ENCODE peak calls at places on chromosomes 2 and 18, in four cellular contexts. W, Z, J and Y are unnamed samples.

GRCh38 chr18:27075828-27076227 is 109.3 kb downstream of the CHST9 start:
- DNase-seq in J (no peak), W (no peak), Z (no peak), Y (no peak)

GRCh38 chr2:59570818-59571217 is 982.6 kb downstream of the BCL11A start:
- DNase-seq in J (no peak), Z (no peak), W (no peak), Y (no peak)

GRCh38 chr18:73220639-73221038 is 352.9 kb upstream of the NETO1 start:
- DNase-seq in Z (no peak), W (no peak), J (no peak), Y (no peak)

GRCh38 chr18:8610442-8610801 is 1.2 kb downstream of the RAB12 start:
- DNase-seq in Z (peak; percentile 19), W (no peak), J (no peak), Y (no peak)

GRCh38 chr18:10381951-10382350 is 72.5 kb upstream of the APCDD1 start:
- DNase-seq in Z (peak; percentile 66), J (no peak), W (no peak), Y (no peak)

GRCh38 chr18:67932261-67932660 is 415.7 kb upstream of the DSEL start:
- DNase-seq in Z (no peak), W (no peak), J (no peak), Y (no peak)

GRCh38 chr2:168024459-168024858 is 222.9 kb downstream of the STK39 start:
- DNase-seq in J (no peak), Z (no peak), W (no peak), Y (no peak)

GRCh38 chr2:193824474-193824873 is 1629.7 kb upstream of the TMEFF2 start:
- DNase-seq in Z (no peak), W (no peak), J (no peak), Y (no peak)

GRCh38 chr2:133415210-133415876 is 152.9 kb downstream of the NCKAP5 start:
- DNase-seq in W (no peak), Z (no peak), J (no peak), Y (no peak)

GRCh38 chr2:233996436-233996835 is 54.1 kb upstream of the SPP2 start:
- DNase-seq in W (no peak), J (no peak), Z (peak; percentile 45), Y (no peak)

GRCh38 chr2:238239552-238239871 is 326 bp downstream of the HES6 start:
- DNase-seq in J (no peak), Z (no peak), W (no peak), Y (no peak)
- TF ChIP-seq MAFK in J (no peak), Z (no peak), W (no peak), Y (no peak)

DNA sequence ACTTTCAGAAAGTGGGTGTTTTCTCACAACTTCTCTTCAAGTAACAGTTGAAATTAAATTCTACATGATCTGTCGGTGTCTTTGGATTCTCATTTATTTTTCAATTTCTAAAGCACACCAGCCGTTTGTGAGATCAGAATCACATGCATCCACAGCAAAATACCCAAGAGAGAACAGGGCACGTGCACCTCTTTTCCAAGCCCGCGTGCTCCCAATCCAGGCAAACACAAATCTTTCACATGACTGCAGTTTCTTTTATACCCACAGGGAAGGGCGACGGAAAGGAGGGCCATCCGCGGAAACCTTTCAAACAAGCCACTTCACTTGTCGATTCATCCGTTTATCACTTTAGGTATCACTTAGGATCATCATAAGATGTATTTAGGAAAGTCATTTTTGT is 13.0 kb upstream of the DAPL1 start:
- DNase-seq in Z (no peak), J (no peak), W (no peak), Y (no peak)
- H2AFZ ChIP-seq in Z (no peak overlapping the region), J (no peak overlapping the region), W (no peak overlapping the region), Y (no peak overlapping the region)

DNA sequence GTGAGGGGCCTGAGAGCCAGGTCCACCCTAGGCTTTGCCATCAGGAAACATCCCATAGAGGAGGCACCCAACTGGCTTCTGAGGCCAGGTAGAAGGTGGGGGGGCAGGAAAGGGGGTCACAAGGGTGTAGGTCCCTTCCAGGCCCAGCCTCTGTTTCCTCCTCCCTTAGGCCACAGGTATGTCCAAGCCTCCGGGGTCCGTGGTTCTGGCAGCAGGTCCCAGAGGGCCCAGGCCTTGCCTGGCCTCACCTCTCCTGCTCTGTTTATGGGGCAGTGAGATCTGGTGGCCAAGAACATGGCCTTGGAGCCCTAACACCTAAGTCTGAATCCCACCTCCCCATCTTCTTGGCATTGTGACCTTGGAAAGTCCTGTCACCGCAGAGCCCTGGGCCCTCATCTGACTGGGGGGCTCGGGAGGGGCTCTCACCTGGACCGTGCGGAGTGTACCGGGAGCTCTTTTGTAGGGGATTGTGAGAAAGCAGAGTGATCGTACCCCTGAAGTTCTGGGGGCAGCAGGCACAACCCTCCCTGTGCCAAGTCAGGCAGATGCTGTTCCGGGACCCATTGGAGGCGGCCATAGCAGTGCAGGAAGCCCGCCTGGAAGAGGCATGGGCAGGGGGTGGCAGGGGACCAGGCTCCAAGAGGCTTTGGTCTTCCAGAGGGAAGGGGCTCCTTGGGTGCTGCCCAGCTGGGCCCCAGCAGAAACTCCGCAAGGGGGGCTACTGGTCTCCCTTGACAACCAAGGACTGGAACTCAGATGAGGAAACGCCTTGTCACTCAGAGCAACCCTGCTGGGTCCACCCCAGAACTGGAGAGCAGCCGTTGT is 21.4 kb upstream of the GPR17 start:
- DNase-seq in W (no peak), Z (no peak), J (no peak), Y (no peak)
- TF ChIP-seq MAFK in W (no peak), Z (no peak), J (no peak), Y (no peak)

DNA sequence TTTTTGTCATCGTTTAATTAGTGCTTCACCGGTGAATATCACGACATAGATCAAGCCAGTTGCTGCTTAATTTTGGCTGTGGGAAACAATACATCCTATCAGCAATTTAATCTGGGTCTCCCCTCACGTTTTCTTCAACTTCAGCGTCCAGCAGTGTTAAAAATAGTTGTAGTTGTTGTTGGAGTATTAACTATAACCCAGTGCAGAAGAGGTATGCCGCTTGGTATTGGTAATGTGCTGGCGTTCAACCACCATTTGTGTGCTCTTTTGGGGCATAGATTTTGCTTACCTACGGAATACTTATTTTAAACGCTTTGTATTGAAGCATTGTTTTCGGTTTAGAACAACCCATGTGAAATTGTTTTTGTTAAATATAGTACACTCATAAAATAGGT is 776 bp downstream of the ACVR2A start:
- DNase-seq in J (peak; percentile 13), W (no peak), Z (peak; percentile 12), Y (no peak)
- H2AFZ ChIP-seq in J (no peak overlapping the region), W (peak overlapping the region; percentile 48), Z (peak overlapping the region; percentile 62), Y (no peak overlapping the region)

GRCh38 chr18:42617086-42617725 is 498.3 kb downstream of the RIT2 start:
- DNase-seq in W (no peak), Z (no peak), J (no peak), Y (no peak)

GRCh38 chr18:42611134-42611533 is 504.4 kb downstream of the RIT2 start:
- DNase-seq in W (no peak), Z (no peak), J (no peak), Y (no peak)

GRCh38 chr18:42619771-42620170 is 495.7 kb downstream of the RIT2 start:
- DNase-seq in J (no peak), W (no peak), Z (no peak), Y (no peak)

GRCh38 chr18:42620585-42620984 is 494.9 kb downstream of the RIT2 start:
- DNase-seq in J (no peak), W (no peak), Z (no peak), Y (no peak)

GRCh38 chr18:42614619-42615293 is 500.7 kb downstream of the RIT2 start:
- DNase-seq in W (no peak), J (no peak), Z (no peak), Y (no peak)
- TF ChIP-seq MAFK in W (no peak), J (no peak), Z (no peak), Y (no peak)

GRCh38 chr2:215835641-215836040 is 177.7 kb downstream of the MREG start:
- DNase-seq in Z (no peak), J (no peak), W (no peak), Y (no peak)

GRCh38 chr2:215836881-215837280 is 176.5 kb downstream of the MREG start:
- DNase-seq in Z (no peak), W (no peak), J (no peak), Y (no peak)

GRCh38 chr2:215831296-215831913 is 181.9 kb downstream of the MREG start:
- DNase-seq in Z (peak; percentile 78), J (peak; percentile 71), W (no peak), Y (no peak)

GRCh38 chr2:215832791-215833190 is 180.6 kb downstream of the MREG start:
- DNase-seq in Z (no peak), J (peak; percentile 39), W (no peak), Y (no peak)

GRCh38 chr2:215833531-215834162 is 179.7 kb downstream of the MREG start:
- DNase-seq in Z (peak; percentile 87), W (peak; percentile 19), J (peak; percentile 100), Y (no peak)
- H2AFZ ChIP-seq in Z (no peak overlapping the region), W (peak overlapping the region; percentile 89), J (peak overlapping the region; percentile 15), Y (peak overlapping the region; percentile 95)